ENCODE peak calls at places on chromosomes 1 and 21, in six cellular contexts. O is germinal center; T is NCI-H1105; Q is mucosa of descending colon; W is activated CD8-positive, alpha-beta memory T cell treated with anti-CD3 and anti-CD28 coated beads for 24 hours; X is right cardiac atrium. E is an unnamed sample.

GRCh38 chr1:23759277-23759676 is 16.0 kb downstream of the ELOA start:
- DNase-seq in X (no peak), O (no peak), T (no peak), W (no peak), Q (no peak), E (no peak)

GRCh38 chr1:117051224-117052064 is 8.7 kb upstream of the TTF2 start:
- DNase-seq in T (no peak), X (no peak), W (no peak), Q (no peak), O (peak), E (no peak)

GRCh38 chr1:15723631-15724246 is 12.3 kb upstream of the SLC25A34 start:
- DNase-seq in X (peak), O (no peak), W (no peak), Q (no peak), T (no peak), E (no peak)

GRCh38 chr1:172976222-172977041 is 74.3 kb downstream of the TNFSF18 start:
- DNase-seq in Q (no peak), W (no peak), O (no peak), X (peak), T (no peak), E (no peak)

GRCh38 chr1:162922196-162922595 is 61.2 kb upstream of the CCDC190 start:
- DNase-seq in Q (no peak), O (no peak), T (no peak), X (no peak), W (no peak), E (no peak)

GRCh38 chr1:171251042-171251740 is 2.9 kb downstream of the FMO1 start:
- DNase-seq in T (peak), Q (peak), W (peak), X (no peak), O (peak), E (no peak)

GRCh38 chr21:30769724-30770431 is 14.7 kb upstream of the KRTAP21-1 start:
- DNase-seq in O (no peak), T (no peak), Q (no peak), X (no peak), W (no peak), E (no peak)

GRCh38 chr1:226443033-226443432 is 35.1 kb upstream of the PARP1 start:
- DNase-seq in O (no peak), W (no peak), T (no peak), X (no peak), Q (no peak), E (no peak)

GRCh38 chr1:209956116-209956515 is 18.1 kb downstream of the SYT14 start:
- DNase-seq in Q (no peak), W (no peak), T (no peak), O (no peak), X (no peak), E (no peak)